ENCODE peak calls at places on chromosomes 5 and 9, in ten cellular contexts. X is HTR-8/SVneo, V is AG08395, I is prostate gland, H is NCI-H524, Q is upper lobe of right lung, S is fibroblast of lung, G is RCC 7860, C is GM04503, W is breast epithelium. E is an unnamed sample.
A peak's percentile ranks its signal among the peaks of the same experiment; 100 is the strongest.

GRCh38 chr9:33690156-33690908 is 105.0 kb upstream of the PRSS3 start:
- DNase-seq in X (no peak), V (no peak), I (no peak), H (peak; percentile 75), Q (no peak), S (no peak), G (no peak), C (no peak), W (no peak), E (no peak)

GRCh38 chr5:181246276-181247050 is 2.8 kb upstream of the RACK1 start:
- DNase-seq in X (peak; percentile 80), V (peak; percentile 94), I (peak; percentile 84), H (no peak), Q (peak; percentile 96), S (peak; percentile 82), G (peak; percentile 69), C (no peak), W (peak; percentile 88), E (peak; percentile 95)

GRCh38 chr9:137445275-137445807 is 4.2 kb upstream of the ENTPD8 start:
- DNase-seq in X (peak; percentile 66), V (peak; percentile 84), I (peak; percentile 64), H (peak; percentile 76), Q (peak; percentile 86), S (peak; percentile 68), G (peak; percentile 56), C (peak; percentile 27), W (peak; percentile 77), E (peak; percentile 87)

GRCh38 chr9:74867483-74867882 is 20.2 kb downstream of the TRPM6 start:
- DNase-seq in X (no peak), V (no peak), I (no peak), H (no peak), Q (no peak), S (no peak), G (no peak), C (no peak), W (no peak), E (no peak)

GRCh38 chr5:14097998-14098471 is 45.1 kb upstream of the TRIO start:
- DNase-seq in X (no peak), V (peak; percentile 47), I (no peak), H (no peak), Q (no peak), S (peak; percentile 75), G (no peak), C (peak; percentile 89), W (no peak), E (no peak)

GRCh38 chr5:150227606-150228273 is 37.9 kb downstream of the SLC6A7 start:
- DNase-seq in X (peak; percentile 66), V (peak; percentile 54), I (no peak), H (no peak), Q (peak; percentile 79), S (no peak), G (no peak), C (no peak), W (no peak), E (no peak)

GRCh38 chr5:68891718-68892117 is 202.1 kb upstream of the SLC30A5 start:
- DNase-seq in X (no peak), V (no peak), I (no peak), H (no peak), Q (no peak), S (no peak), G (no peak), C (no peak), W (no peak), E (no peak)

GRCh38 chr5:66958126-66958983 is 238.2 kb downstream of the CD180 start:
- DNase-seq in X (no peak), V (peak; percentile 45), I (no peak), H (no peak), Q (no peak), S (peak; percentile 85), G (no peak), C (no peak), W (no peak), E (no peak)

GRCh38 chr5:74052441-74052840 is 426.4 kb downstream of the ARHGEF28 start:
- DNase-seq in X (no peak), V (no peak), I (no peak), H (no peak), Q (no peak), S (no peak), G (no peak), C (no peak), W (no peak), E (no peak)

GRCh38 chr9:77019010-77019809 is at the start of gene FOXB2:
- DNase-seq in X (no peak), V (no peak), I (no peak), H (no peak), Q (no peak), S (no peak), G (no peak), C (no peak), W (no peak), E (no peak)

GRCh38 chr5:1885777-1886633 is 3.3 kb upstream of the IRX4 start:
- DNase-seq in X (no peak), V (no peak), I (no peak), H (no peak), Q (no peak), S (no peak), G (no peak), C (no peak), W (no peak), E (no peak)

GRCh38 chr5:142024771-142025304 is 12.0 kb upstream of the GNPDA1 start:
- DNase-seq in X (peak; percentile 93), V (peak; percentile 96), I (peak; percentile 68), H (peak; percentile 98), Q (peak; percentile 93), S (peak; percentile 82), G (peak; percentile 16), C (peak; percentile 50), W (peak; percentile 62), E (peak; percentile 85)

GRCh38 chr5:176894298-176894697 is 4.8 kb downstream of the HK3 start:
- DNase-seq in X (no peak), V (no peak), I (no peak), H (no peak), Q (no peak), S (no peak), G (no peak), C (no peak), W (no peak), E (no peak)

GRCh38 chr9:127452481-127453092 is 1.3 kb downstream of the LRSAM1 start:
- DNase-seq in X (no peak), V (no peak), I (peak; percentile 52), H (no peak), Q (peak; percentile 73), S (peak; percentile 45), G (no peak), C (no peak), W (peak; percentile 44), E (peak; percentile 85)

GRCh38 chr5:112005533-112005926 is 248.5 kb upstream of the NREP start:
- DNase-seq in X (no peak), V (peak; percentile 58), I (no peak), H (no peak), Q (no peak), S (peak; percentile 97), G (peak; percentile 88), C (peak; percentile 87), W (no peak), E (no peak)

E was measured in transverse colon.